ENCODE peak calls at places on chromosomes 2 and 18, in five cellular contexts. J is WTC11, D is fibroblast of lung, W is suprapubic skin, L is psoas muscle. F is an unnamed sample.

GRCh38 chr2:64730551-64731305 is 77.0 kb upstream of the SERTAD2 start:
- DNase-seq in J (no peak), D (peak), W (no peak), L (peak), F (peak)

GRCh38 chr2:68428132-68428531 is 39.0 kb downstream of the FBXO48 start:
- DNase-seq in J (no peak), D (no peak), W (no peak), L (no peak), F (no peak)

GRCh38 chr2:144354953-144355352 is 165.0 kb downstream of the ZEB2 start:
- DNase-seq in J (no peak), D (peak), W (no peak), L (no peak), F (no peak)

GRCh38 chr2:137696916-137697315 is 267.4 kb upstream of the HNMT start:
- DNase-seq in J (no peak), D (no peak), W (no peak), L (no peak), F (no peak)

GRCh38 chr2:207227062-207227748 is 61.5 kb upstream of the KLF7 start:
- DNase-seq in J (peak), D (peak), W (no peak), L (peak), F (peak)

GRCh38 chr2:113216891-113217454 is 43.2 kb downstream of the PSD4 start:
- DNase-seq in J (no peak), D (no peak), W (no peak), L (no peak), F (no peak)

GRCh38 chr2:144331652-144332355 is 188.1 kb downstream of the ZEB2 start:
- DNase-seq in J (peak), D (no peak), W (peak), L (no peak), F (no peak)

GRCh38 chr2:222024934-222025890 is 273.6 kb downstream of the PAX3 start:
- DNase-seq in J (no peak), D (peak), W (no peak), L (no peak), F (peak)

GRCh38 chr18:9694174-9694573 is 13.9 kb upstream of the RAB31 start:
- DNase-seq in J (no peak), D (no peak), W (no peak), L (no peak), F (no peak)

GRCh38 chr2:234679766-234680687 is 183.1 kb upstream of the ARL4C start:
- DNase-seq in J (no peak), D (peak), W (peak), L (peak), F (no peak)

GRCh38 chr2:201130524-201131186 is 14.7 kb downstream of the CFLAR start:
- DNase-seq in J (no peak), D (peak), W (no peak), L (no peak), F (no peak)

GRCh38 chr18:25399554-25399953 is 47.6 kb upstream of the ZNF521 start:
- DNase-seq in J (no peak), D (no peak), W (no peak), L (no peak), F (no peak)

GRCh38 chr2:54109848-54110247 is 5.6 kb upstream of the ACYP2 start:
- DNase-seq in J (no peak), D (no peak), W (no peak), L (no peak), F (no peak)

GRCh38 chr2:237213325-237214040 is 127.8 kb downstream of the COPS8 start:
- DNase-seq in J (no peak), D (peak), W (no peak), L (peak), F (peak)

GRCh38 chr2:123840016-123840415 is 185.1 kb upstream of the CNTNAP5 start:
- DNase-seq in J (no peak), D (no peak), W (no peak), L (no peak), F (no peak)

GRCh38 chr2:241878007-241878970 is 8.8 kb downstream of the RTP5 start:
- DNase-seq in J (peak), D (peak), W (no peak), L (peak), F (peak)

GRCh38 chr2:96899084-96899735 is 29.3 kb upstream of the SEMA4C start:
- DNase-seq in J (no peak), D (no peak), W (no peak), L (peak), F (no peak)

GRCh38 chr2:84435331-84436081 is 23.6 kb downstream of the SUCLG1 start:
- DNase-seq in J (no peak), D (peak), W (no peak), L (no peak), F (no peak)

GRCh38 chr2:121209014-121209610 is 75.9 kb downstream of the TFCP2L1 start:
- DNase-seq in J (no peak), D (no peak), W (no peak), L (no peak), F (no peak)

GRCh38 chr2:239259173-239259572 is 141.6 kb downstream of the HDAC4 start:
- DNase-seq in J (no peak), D (no peak), W (no peak), L (no peak), F (no peak)

GRCh38 chr18:52313213-52313612 is 26.8 kb upstream of the DCC start:
- DNase-seq in J (no peak), D (no peak), W (no peak), L (no peak), F (no peak)

GRCh38 chr18:23585007-23585871 is 1.1 kb downstream of the NPC1 start:
- DNase-seq in J (no peak), D (no peak), W (no peak), L (no peak), F (peak)

GRCh38 chr2:196328088-196328680 is 156.8 kb upstream of the STK17B start:
- DNase-seq in J (no peak), D (no peak), W (no peak), L (no peak), F (no peak)

GRCh38 chr2:209411718-209412117 is 12.1 kb upstream of the MAP2 start:
- DNase-seq in J (no peak), D (no peak), W (no peak), L (no peak), F (no peak)

GRCh38 chr2:190571666-190572065 is 37.1 kb upstream of the NEMP2 start:
- DNase-seq in J (no peak), D (no peak), W (no peak), L (no peak), F (no peak)

GRCh38 chr2:154402138-154402714 is 296.3 kb upstream of the KCNJ3 start:
- DNase-seq in J (no peak), D (peak), W (no peak), L (no peak), F (no peak)

DNA sequence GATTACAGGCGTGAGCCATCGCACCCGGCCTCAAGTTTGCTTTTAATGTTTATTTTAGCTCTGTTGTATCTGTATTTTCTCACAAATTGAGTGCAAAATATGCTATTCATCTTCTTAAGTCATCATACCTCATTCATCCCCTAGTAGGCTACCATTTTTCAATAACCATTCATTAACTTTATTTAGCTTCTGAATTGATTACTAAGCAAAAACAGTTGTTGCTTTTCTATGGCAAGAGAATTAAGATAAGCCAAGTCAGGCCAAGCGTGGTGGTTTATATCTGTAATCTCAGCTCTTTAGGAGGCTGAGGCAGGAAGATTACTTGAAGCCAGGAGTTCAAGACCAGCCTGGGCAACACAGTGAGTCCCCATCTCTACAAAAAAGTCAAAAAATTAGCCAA is 63.3 kb upstream of the CERS6 start:
- DNase-seq in J (no peak), D (no peak), W (no peak), L (no peak), F (no peak)
- TF ChIP-seq CTCF in J (no peak), D (no peak), W (no peak), L (no peak), F (no peak)

GRCh38 chr2:218648473-218649100 is 10.8 kb downstream of the ZNF142 start:
- DNase-seq in J (peak), D (peak), W (no peak), L (peak), F (peak)
- TF ChIP-seq CTCF in J (peak), D (peak), W (peak), L (peak), F (peak)

DNA sequence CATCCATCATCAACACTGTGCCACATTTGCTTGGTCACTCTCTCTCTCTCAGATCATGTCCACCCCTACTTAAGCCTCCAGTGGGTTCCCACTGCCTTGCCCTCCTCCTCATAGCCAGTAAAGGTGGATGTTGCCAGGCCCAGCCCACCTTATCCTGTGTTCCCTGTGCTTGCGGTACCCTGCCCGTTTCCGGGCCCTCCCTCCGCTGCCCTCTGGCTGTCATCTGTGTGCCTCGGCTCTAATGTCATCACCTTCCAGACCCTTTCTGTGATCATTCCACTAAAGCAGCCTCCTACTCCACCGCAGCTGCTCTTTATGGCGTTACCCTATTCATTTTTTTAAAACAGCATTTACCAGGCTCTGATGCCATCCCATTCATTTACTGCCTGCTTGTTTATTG is 305.7 kb upstream of the SKOR2 start:
- DNase-seq in J (peak), D (no peak), W (no peak), L (no peak), F (no peak)
- TF ChIP-seq CTCF in J (no peak), D (no peak), W (no peak), L (no peak), F (no peak)

GRCh38 chr2:105454801-105455485 is 56.1 kb upstream of the FHL2 start:
- DNase-seq in J (peak), D (peak), W (no peak), L (no peak), F (no peak)
- TF ChIP-seq CTCF in J (no peak), D (peak), W (no peak), L (no peak), F (no peak)

DNA sequence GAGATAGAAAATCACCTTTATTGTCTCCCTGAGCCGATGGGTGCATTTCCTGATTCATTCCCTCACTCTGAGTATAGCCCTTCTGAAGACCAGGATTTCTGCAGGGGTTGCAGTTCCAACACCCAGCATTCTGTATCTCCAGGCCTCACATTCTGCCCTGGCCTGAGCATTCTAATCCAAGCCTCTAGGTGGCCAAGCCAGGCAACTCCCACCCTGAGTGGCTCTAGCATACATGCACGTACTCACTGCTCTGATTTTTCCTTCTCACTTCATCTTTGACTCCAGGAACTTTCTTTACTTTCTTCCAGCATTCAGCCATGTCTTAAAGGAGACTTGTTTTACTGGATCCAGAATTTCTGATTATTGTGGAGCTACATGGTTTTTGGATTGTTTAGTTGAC is 100.7 kb upstream of the STK39 start:
- DNase-seq in J (peak), D (peak), W (no peak), L (no peak), F (peak)
- TF ChIP-seq CTCF in J (peak), D (peak), W (no peak), L (peak), F (peak)